ENCODE peak calls at places on chromosomes 3 and 15, in seven cellular contexts. W is stimulated activated CD4-positive, alpha-beta T cell treated with anti-CD3 and anti-CD28 coated beads, Interleukin-1b, Interleukin-23, amount 100 ng/mL, for 4 hours; A is Right ventricle myocardium superior; Q is GM12892; K is HFFc6; H is ELR; B is iris pigment epithelial cell. Z is an unnamed sample.

GRCh38 chr3:41318520-41318919 is 119.2 kb downstream of the CTNNB1 start:
- DNase-seq in A (no peak), W (no peak), B (no peak), Q (no peak), H (peak; percentile 49), K (peak; percentile 39), Z (no peak)

GRCh38 chr3:105823149-105823866 is 45.5 kb downstream of the CBLB start:
- DNase-seq in H (peak; percentile 95), K (peak; percentile 92), W (no peak), B (peak; percentile 99), A (no peak), Q (no peak), Z (no peak)

GRCh38 chr3:66904816-66905543 is 93.1 kb upstream of the KBTBD8 start:
- DNase-seq in A (no peak), K (no peak), Q (no peak), W (no peak), H (no peak), B (peak; percentile 57), Z (no peak)

GRCh38 chr3:112097378-112097777 is 11.2 kb downstream of the C3orf52 start:
- DNase-seq in W (no peak), A (no peak), Q (no peak), H (peak; percentile 100), B (peak; percentile 100), K (peak; percentile 99), Z (peak; percentile 53)

GRCh38 chr3:134333522-134334181 is 40.6 kb downstream of the AMOTL2 start:
- DNase-seq in A (no peak), W (no peak), K (peak; percentile 92), Q (no peak), H (peak; percentile 66), B (peak; percentile 58), Z (no peak)

GRCh38 chr3:52211268-52211891 is 13.4 kb downstream of the ALAS1 start:
- DNase-seq in B (no peak), W (no peak), Q (no peak), H (no peak), K (no peak), A (peak; percentile 4), Z (no peak)

GRCh38 chr3:141255864-141256263 is 24.2 kb downstream of the PXYLP1 start:
- DNase-seq in K (peak; percentile 36), B (peak; percentile 43), A (no peak), H (peak; percentile 46), W (no peak), Q (no peak), Z (peak; percentile 17)

GRCh38 chr15:67879440-67880129 is 39.7 kb upstream of the RNU6-1 start:
- DNase-seq in B (no peak), A (no peak), H (no peak), K (no peak), Q (no peak), W (no peak), Z (no peak)

GRCh38 chr3:127687228-127687737 is 14.5 kb downstream of the ABTB1 start:
- DNase-seq in Q (no peak), W (no peak), K (no peak), B (no peak), A (no peak), H (no peak), Z (no peak)

GRCh38 chr3:39361252-39361927 is 21.8 kb upstream of the SLC25A38 start:
- DNase-seq in A (no peak), H (no peak), W (no peak), K (no peak), B (no peak), Q (no peak), Z (no peak)

GRCh38 chr15:31782951-31783350 is 247.4 kb upstream of the CHRNA7 start:
- DNase-seq in K (no peak), W (no peak), Q (no peak), A (no peak), H (no peak), B (no peak), Z (no peak)

GRCh38 chr15:43095708-43096347 is 10.0 kb downstream of the UBR1 start:
- DNase-seq in B (peak; percentile 64), H (peak; percentile 45), Q (no peak), K (no peak), A (no peak), W (no peak), Z (no peak)

GRCh38 chr3:47010050-47010712 is 30.7 kb downstream of the NBEAL2 start:
- DNase-seq in K (no peak), B (no peak), W (no peak), H (no peak), A (peak; percentile 62), Q (no peak), Z (no peak)

GRCh38 chr3:123739754-123740153 is 144.4 kb downstream of the MYLK start:
- DNase-seq in W (no peak), Q (no peak), H (peak; percentile 93), B (peak; percentile 71), A (no peak), K (peak; percentile 80), Z (no peak)

GRCh38 chr3:171156455-171157005 is 130.0 kb upstream of the SLC2A2 start:
- DNase-seq in B (peak; percentile 52), H (peak; percentile 48), A (no peak), W (no peak), Q (no peak), K (no peak), Z (no peak)

GRCh38 chr3:66378256-66378655 is 122.6 kb downstream of the LRIG1 start:
- DNase-seq in H (peak; percentile 52), B (peak; percentile 40), W (no peak), K (no peak), A (no peak), Q (no peak), Z (no peak)

GRCh38 chr15:29018406-29018805 is 132.6 kb downstream of the APBA2 start:
- DNase-seq in H (no peak), A (no peak), Q (no peak), W (no peak), B (no peak), K (no peak), Z (no peak)

GRCh38 chr3:177665122-177665808 is 468.0 kb upstream of the TBL1XR1 start:
- DNase-seq in K (peak; percentile 19), Q (no peak), H (no peak), W (no peak), B (peak; percentile 96), A (no peak), Z (no peak)

GRCh38 chr3:118760611-118761606 is 273.7 kb downstream of the IGSF11 start:
- DNase-seq in H (no peak), K (no peak), B (peak; percentile 3), W (no peak), Q (no peak), A (no peak), Z (peak; percentile 67)

GRCh38 chr3:114651555-114651954 is 357.7 kb downstream of the TIGIT start:
- DNase-seq in H (no peak), K (no peak), Q (no peak), A (no peak), B (no peak), W (no peak), Z (no peak)

GRCh38 chr3:121985841-121986240 is 36.2 kb downstream of the ILDR1 start:
- DNase-seq in B (peak; percentile 31), A (no peak), K (no peak), H (no peak), W (no peak), Q (no peak), Z (no peak)

Z was measured in NCI-H1092 treated with DMSO at 0.1 percent for 48 hours.